ENCODE peak calls at places on chromosome 22, in ten cellular contexts. One of them, this sample, is unnamed.

GRCh38 chr22:24230911-24231656 is 13.8 kb downstream of the GGT5 start:
- DNase-seq in endodermal cell: peak; percentile 96
- DNase-seq in left ventricle myocardium inferior: peak; percentile 37
- DNase-seq in tibial nerve: no peak
- DNase-seq in A549: no peak
- DNase-seq in colonic mucosa: peak; percentile 60
- DNase-seq in heart right ventricle: peak; percentile 62
- DNase-seq in cardiac muscle cell: no peak
- DNase-seq in HCT116: no peak
- DNase-seq in lower lobe of right lung: peak; percentile 82
- DNase-seq in this sample: peak; percentile 65

GRCh38 chr22:17109976-17110375 is 11.2 kb downstream of the TMEM121B start:
- DNase-seq in colonic mucosa: no peak
- DNase-seq in HCT116: no peak
- DNase-seq in endodermal cell: no peak
- DNase-seq in cardiac muscle cell: no peak
- DNase-seq in lower lobe of right lung: no peak
- DNase-seq in heart right ventricle: no peak
- DNase-seq in A549: no peak
- DNase-seq in left ventricle myocardium inferior: no peak
- DNase-seq in tibial nerve: no peak
- DNase-seq in this sample: no peak

GRCh38 chr22:17431179-17431578 is 61.9 kb downstream of the CECR2 start:
- DNase-seq in tibial nerve: no peak
- DNase-seq in endodermal cell: no peak
- DNase-seq in left ventricle myocardium inferior: no peak
- DNase-seq in A549: no peak
- DNase-seq in colonic mucosa: no peak
- DNase-seq in cardiac muscle cell: no peak
- DNase-seq in lower lobe of right lung: no peak
- DNase-seq in HCT116: no peak
- DNase-seq in heart right ventricle: no peak
- DNase-seq in this sample: no peak

GRCh38 chr22:50306753-50307749 is at the start of gene PLXNB2:
- DNase-seq in colonic mucosa: peak; percentile 83
- DNase-seq in lower lobe of right lung: peak; percentile 89
- DNase-seq in cardiac muscle cell: peak; percentile 91
- DNase-seq in A549: peak; percentile 40
- DNase-seq in HCT116: peak; percentile 56
- DNase-seq in tibial nerve: peak; percentile 60
- DNase-seq in endodermal cell: peak; percentile 86
- DNase-seq in left ventricle myocardium inferior: peak; percentile 88
- DNase-seq in heart right ventricle: peak; percentile 87
- DNase-seq in this sample: peak; percentile 93

GRCh38 chr22:24543068-24543675 is 11.8 kb downstream of the GUCD1 start:
- DNase-seq in A549: no peak
- DNase-seq in tibial nerve: no peak
- DNase-seq in colonic mucosa: no peak
- DNase-seq in heart right ventricle: no peak
- DNase-seq in lower lobe of right lung: no peak
- DNase-seq in cardiac muscle cell: no peak
- DNase-seq in endodermal cell: no peak
- DNase-seq in left ventricle myocardium inferior: no peak
- DNase-seq in HCT116: no peak
- DNase-seq in this sample: no peak

GRCh38 chr22:17828502-17829080 is 54.3 kb upstream of the BID start:
- DNase-seq in A549: no peak
- DNase-seq in tibial nerve: no peak
- DNase-seq in heart right ventricle: no peak
- DNase-seq in left ventricle myocardium inferior: no peak
- DNase-seq in colonic mucosa: no peak
- DNase-seq in HCT116: no peak
- DNase-seq in endodermal cell: no peak
- DNase-seq in lower lobe of right lung: no peak
- DNase-seq in cardiac muscle cell: no peak
- DNase-seq in this sample: no peak

GRCh38 chr22:26845016-26845728 is 187.8 kb downstream of the MIAT start:
- DNase-seq in colonic mucosa: no peak
- DNase-seq in tibial nerve: no peak
- DNase-seq in heart right ventricle: no peak
- DNase-seq in endodermal cell: peak; percentile 43
- DNase-seq in lower lobe of right lung: no peak
- DNase-seq in cardiac muscle cell: peak; percentile 15
- DNase-seq in A549: no peak
- DNase-seq in left ventricle myocardium inferior: no peak
- DNase-seq in HCT116: no peak
- DNase-seq in this sample: no peak

GRCh38 chr22:45548991-45549736 is 46.5 kb downstream of the FBLN1 start:
- DNase-seq in HCT116: peak; percentile 37
- DNase-seq in cardiac muscle cell: peak; percentile 89
- DNase-seq in tibial nerve: peak; percentile 40
- DNase-seq in colonic mucosa: peak; percentile 45
- DNase-seq in heart right ventricle: no peak
- DNase-seq in left ventricle myocardium inferior: peak; percentile 42
- DNase-seq in endodermal cell: peak; percentile 85
- DNase-seq in A549: peak; percentile 90
- DNase-seq in lower lobe of right lung: no peak
- DNase-seq in this sample: peak; percentile 94

GRCh38 chr22:45127866-45128265 is 35.9 kb upstream of the NUP50 start:
- DNase-seq in heart right ventricle: no peak
- DNase-seq in cardiac muscle cell: no peak
- DNase-seq in tibial nerve: no peak
- DNase-seq in A549: no peak
- DNase-seq in colonic mucosa: no peak
- DNase-seq in left ventricle myocardium inferior: no peak
- DNase-seq in lower lobe of right lung: no peak
- DNase-seq in HCT116: no peak
- DNase-seq in endodermal cell: no peak
- DNase-seq in this sample: no peak

GRCh38 chr22:50022171-50022819 is 9.7 kb upstream of the IL17REL start:
- DNase-seq in tibial nerve: no peak
- DNase-seq in HCT116: no peak
- DNase-seq in endodermal cell: no peak
- DNase-seq in left ventricle myocardium inferior: no peak
- DNase-seq in A549: no peak
- DNase-seq in cardiac muscle cell: no peak
- DNase-seq in colonic mucosa: no peak
- DNase-seq in lower lobe of right lung: no peak
- DNase-seq in heart right ventricle: no peak
- DNase-seq in this sample: no peak

GRCh38 chr22:39309364-39309861 is 10.0 kb downstream of the RPL3 start:
- DNase-seq in colonic mucosa: no peak
- DNase-seq in heart right ventricle: no peak
- DNase-seq in lower lobe of right lung: no peak
- DNase-seq in endodermal cell: peak; percentile 86
- DNase-seq in A549: no peak
- DNase-seq in HCT116: no peak
- DNase-seq in tibial nerve: no peak
- DNase-seq in left ventricle myocardium inferior: no peak
- DNase-seq in cardiac muscle cell: no peak
- DNase-seq in this sample: no peak

GRCh38 chr22:28333106-28333505 is 346.5 kb downstream of the TTC28 start:
- DNase-seq in left ventricle myocardium inferior: no peak
- DNase-seq in tibial nerve: no peak
- DNase-seq in endodermal cell: no peak
- DNase-seq in cardiac muscle cell: no peak
- DNase-seq in heart right ventricle: no peak
- DNase-seq in HCT116: no peak
- DNase-seq in colonic mucosa: no peak
- DNase-seq in A549: no peak
- DNase-seq in lower lobe of right lung: no peak
- DNase-seq in this sample: no peak

GRCh38 chr22:40009231-40009769 is 14.5 kb downstream of the FAM83F start:
- DNase-seq in left ventricle myocardium inferior: no peak
- DNase-seq in colonic mucosa: peak; percentile 59
- DNase-seq in A549: no peak
- DNase-seq in endodermal cell: peak; percentile 90
- DNase-seq in cardiac muscle cell: no peak
- DNase-seq in tibial nerve: no peak
- DNase-seq in HCT116: no peak
- DNase-seq in lower lobe of right lung: peak; percentile 36
- DNase-seq in heart right ventricle: no peak
- DNase-seq in this sample: no peak

GRCh38 chr22:42910221-42910942 is 53.3 kb upstream of the ARFGAP3 start:
- DNase-seq in lower lobe of right lung: peak; percentile 25
- DNase-seq in A549: no peak
- DNase-seq in colonic mucosa: no peak
- DNase-seq in endodermal cell: no peak
- DNase-seq in left ventricle myocardium inferior: no peak
- DNase-seq in heart right ventricle: no peak
- DNase-seq in tibial nerve: no peak
- DNase-seq in cardiac muscle cell: no peak
- DNase-seq in HCT116: no peak
- DNase-seq in this sample: no peak

GRCh38 chr22:36453266-36453607 is 28.2 kb downstream of the TXN2 start:
- DNase-seq in endodermal cell: no peak
- DNase-seq in colonic mucosa: peak; percentile 53
- DNase-seq in tibial nerve: no peak
- DNase-seq in heart right ventricle: no peak
- DNase-seq in cardiac muscle cell: no peak
- DNase-seq in A549: no peak
- DNase-seq in left ventricle myocardium inferior: no peak
- DNase-seq in lower lobe of right lung: no peak
- DNase-seq in HCT116: no peak
- DNase-seq in this sample: no peak
- H3K27ac ChIP-seq in endodermal cell: no peak overlapping the region
- H3K27ac ChIP-seq in colonic mucosa: peak overlapping the region; percentile 95
- H3K27ac ChIP-seq in tibial nerve: peak overlapping the region; percentile 84
- H3K27ac ChIP-seq in heart right ventricle: peak overlapping the region; percentile 91
- H3K27ac ChIP-seq in cardiac muscle cell: peak overlapping the region; percentile 78
- H3K27ac ChIP-seq in A549: peak overlapping the region; percentile 98
- H3K27ac ChIP-seq in left ventricle myocardium inferior: peak overlapping the region; percentile 92
- H3K27ac ChIP-seq in lower lobe of right lung: peak overlapping the region; percentile 92
- H3K27ac ChIP-seq in HCT116: no peak overlapping the region
- H3K27ac ChIP-seq in this sample: peak overlapping the region; percentile 96

GRCh38 chr22:41091139-41092022 is 1.0 kb upstream of the EP300 start:
- DNase-seq in endodermal cell: peak; percentile 99
- DNase-seq in A549: peak; percentile 91
- DNase-seq in cardiac muscle cell: peak; percentile 100
- DNase-seq in left ventricle myocardium inferior: peak; percentile 99
- DNase-seq in colonic mucosa: peak; percentile 99
- DNase-seq in HCT116: peak; percentile 95
- DNase-seq in heart right ventricle: peak; percentile 100
- DNase-seq in lower lobe of right lung: peak; percentile 100
- DNase-seq in tibial nerve: peak; percentile 97
- DNase-seq in this sample: peak; percentile 100

GRCh38 chr22:41096391-41096790 is 4.0 kb downstream of the EP300 start:
- DNase-seq in endodermal cell: no peak
- DNase-seq in colonic mucosa: no peak
- DNase-seq in lower lobe of right lung: no peak
- DNase-seq in heart right ventricle: no peak
- DNase-seq in A549: no peak
- DNase-seq in cardiac muscle cell: no peak
- DNase-seq in tibial nerve: no peak
- DNase-seq in HCT116: no peak
- DNase-seq in left ventricle myocardium inferior: no peak
- DNase-seq in this sample: no peak

GRCh38 chr22:41092847-41093371 is 517 bp downstream of the EP300 start:
- DNase-seq in colonic mucosa: peak; percentile 44
- DNase-seq in HCT116: no peak
- DNase-seq in A549: peak; percentile 22
- DNase-seq in endodermal cell: peak; percentile 65
- DNase-seq in cardiac muscle cell: peak; percentile 43
- DNase-seq in heart right ventricle: peak; percentile 29
- DNase-seq in lower lobe of right lung: peak; percentile 62
- DNase-seq in left ventricle myocardium inferior: no peak
- DNase-seq in tibial nerve: peak; percentile 23
- DNase-seq in this sample: no peak

GRCh38 chr22:41092023-41092817 is at the start of gene EP300:
- DNase-seq in A549: peak; percentile 73
- DNase-seq in heart right ventricle: peak; percentile 84
- DNase-seq in HCT116: peak; percentile 40
- DNase-seq in tibial nerve: peak; percentile 88
- DNase-seq in left ventricle myocardium inferior: peak; percentile 86
- DNase-seq in lower lobe of right lung: peak; percentile 91
- DNase-seq in cardiac muscle cell: peak; percentile 75
- DNase-seq in endodermal cell: peak; percentile 86
- DNase-seq in colonic mucosa: peak; percentile 89
- DNase-seq in this sample: peak; percentile 95

GRCh38 chr22:41094036-41094435 is 1.6 kb downstream of the EP300 start:
- DNase-seq in tibial nerve: no peak
- DNase-seq in left ventricle myocardium inferior: no peak
- DNase-seq in cardiac muscle cell: peak; percentile 40
- DNase-seq in heart right ventricle: no peak
- DNase-seq in A549: no peak
- DNase-seq in lower lobe of right lung: no peak
- DNase-seq in endodermal cell: no peak
- DNase-seq in HCT116: no peak
- DNase-seq in colonic mucosa: peak; percentile 53
- DNase-seq in this sample: no peak
- H3K4me3 ChIP-seq in tibial nerve: peak overlapping the region; percentile 84
- H3K4me3 ChIP-seq in left ventricle myocardium inferior: peak overlapping the region; percentile 97
- H3K4me3 ChIP-seq in cardiac muscle cell: peak overlapping the region; percentile 98
- H3K4me3 ChIP-seq in heart right ventricle: peak overlapping the region; percentile 98
- H3K4me3 ChIP-seq in A549: peak overlapping the region; percentile 90
- H3K4me3 ChIP-seq in lower lobe of right lung: peak overlapping the region; percentile 94
- H3K4me3 ChIP-seq in endodermal cell: peak overlapping the region; percentile 98
- H3K4me3 ChIP-seq in HCT116: peak overlapping the region; percentile 66
- H3K4me3 ChIP-seq in colonic mucosa: peak overlapping the region; percentile 96
- H3K4me3 ChIP-seq in this sample: peak overlapping the region; percentile 94

DNA sequence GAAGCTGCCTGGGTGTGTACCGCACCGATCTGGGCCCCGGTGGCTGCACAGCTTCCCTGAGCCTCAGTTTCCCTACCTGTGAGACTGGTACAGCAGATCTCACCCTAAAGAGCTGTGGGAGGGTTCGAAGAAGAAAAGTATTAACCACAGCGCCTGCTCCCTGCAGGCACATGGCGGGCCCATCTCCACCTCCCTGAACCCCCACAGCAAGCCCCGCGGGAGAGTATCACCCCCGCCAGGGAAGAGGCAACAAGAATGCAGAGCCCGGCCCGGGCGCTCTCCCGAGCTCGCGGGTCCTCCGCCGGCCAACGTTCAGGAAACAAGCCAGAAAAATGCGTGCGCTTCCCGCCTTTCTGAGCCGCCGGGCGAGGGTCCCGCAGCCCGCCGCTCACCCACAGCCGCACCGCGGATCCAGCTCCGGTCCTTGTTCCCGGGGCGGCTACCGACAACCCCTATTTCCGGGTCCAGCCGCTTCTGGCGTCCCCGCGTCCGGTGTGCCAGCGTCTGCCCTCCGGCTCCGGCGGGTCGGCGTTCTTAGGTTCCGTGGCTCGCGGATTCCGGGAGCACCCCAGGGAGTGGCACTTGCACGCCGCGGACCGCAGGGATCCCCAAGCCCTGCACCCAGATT is at the start of gene TOP3B:
- DNase-seq in left ventricle myocardium inferior: peak; percentile 84
- DNase-seq in endodermal cell: peak; percentile 89
- DNase-seq in tibial nerve: peak; percentile 64
- DNase-seq in colonic mucosa: peak; percentile 83
- DNase-seq in A549: peak; percentile 46
- DNase-seq in heart right ventricle: peak; percentile 85
- DNase-seq in cardiac muscle cell: peak; percentile 84
- DNase-seq in HCT116: peak; percentile 43
- DNase-seq in lower lobe of right lung: peak; percentile 88
- DNase-seq in this sample: peak; percentile 90
- H3K27ac ChIP-seq in left ventricle myocardium inferior: peak within 1 kb of the TSS; percentile 89
- H3K27ac ChIP-seq in endodermal cell: peak within 1 kb of the TSS; percentile 19
- H3K27ac ChIP-seq in tibial nerve: peak within 1 kb of the TSS; percentile 87
- H3K27ac ChIP-seq in colonic mucosa: peak within 1 kb of the TSS; percentile 41
- H3K27ac ChIP-seq in A549: peak within 1 kb of the TSS; percentile 99
- H3K27ac ChIP-seq in heart right ventricle: peak within 1 kb of the TSS; percentile 93
- H3K27ac ChIP-seq in cardiac muscle cell: peak within 1 kb of the TSS; percentile 25
- H3K27ac ChIP-seq in HCT116: peak within 1 kb of the TSS; percentile 70
- H3K27ac ChIP-seq in lower lobe of right lung: peak within 1 kb of the TSS; percentile 86
- H3K27ac ChIP-seq in this sample: peak within 1 kb of the TSS; percentile 86

GRCh38 chr22:38017272-38017920 is 33.0 kb upstream of the SOX10 start:
- DNase-seq in cardiac muscle cell: peak; percentile 78
- DNase-seq in lower lobe of right lung: peak; percentile 89
- DNase-seq in HCT116: no peak
- DNase-seq in colonic mucosa: peak; percentile 76
- DNase-seq in heart right ventricle: peak; percentile 85
- DNase-seq in endodermal cell: no peak
- DNase-seq in A549: no peak
- DNase-seq in left ventricle myocardium inferior: peak; percentile 87
- DNase-seq in tibial nerve: peak; percentile 71
- DNase-seq in this sample: peak; percentile 93
- H3K4me3 ChIP-seq in cardiac muscle cell: no peak overlapping the region
- H3K4me3 ChIP-seq in lower lobe of right lung: no peak overlapping the region
- H3K4me3 ChIP-seq in HCT116: no peak overlapping the region
- H3K4me3 ChIP-seq in colonic mucosa: no peak overlapping the region
- H3K4me3 ChIP-seq in heart right ventricle: no peak overlapping the region
- H3K4me3 ChIP-seq in endodermal cell: no peak overlapping the region
- H3K4me3 ChIP-seq in A549: no peak overlapping the region
- H3K4me3 ChIP-seq in left ventricle myocardium inferior: peak overlapping the region; percentile 37
- H3K4me3 ChIP-seq in tibial nerve: no peak overlapping the region
- H3K4me3 ChIP-seq in this sample: peak overlapping the region; percentile 4